ENCODE peak calls at places on chromosomes 5 and 9, in nine cellular contexts. T, X, C, Y, M, A, V, B and R are unnamed samples.

GRCh38 chr5:172443441-172444109 is 10.8 kb downstream of the SH3PXD2B start:
- DNase-seq in B (no peak), A (no peak), T (peak; percentile 69), V (peak; percentile 17), C (peak; percentile 85), Y (no peak), M (peak; percentile 60), X (no peak), R (peak; percentile 84)

GRCh38 chr5:59790399-59791130 is 103.0 kb downstream of the PDE4D start:
- DNase-seq in A (no peak), B (no peak), Y (no peak), C (no peak), T (no peak), V (no peak), X (no peak), M (no peak), R (no peak)

GRCh38 chr5:83654427-83654994 is 66.1 kb downstream of the HAPLN1 start:
- DNase-seq in Y (no peak), T (no peak), A (no peak), V (no peak), B (no peak), C (no peak), M (no peak), X (no peak), R (no peak)

GRCh38 chr9:74577956-74578355 is 80.8 kb downstream of the RORB start:
- DNase-seq in X (no peak), Y (no peak), T (no peak), C (no peak), V (no peak), M (no peak), B (no peak), A (no peak), R (no peak)

GRCh38 chr9:127450170-127450830 is 906 bp downstream of the RPL12 start:
- DNase-seq in B (peak; percentile 11), M (no peak), A (no peak), V (no peak), C (no peak), X (no peak), Y (no peak), T (no peak), R (no peak)

GRCh38 chr5:180085837-180086236 is 14.3 kb upstream of the RNF130 start:
- DNase-seq in V (no peak), B (no peak), Y (no peak), A (no peak), M (no peak), T (no peak), X (no peak), C (no peak), R (no peak)

GRCh38 chr5:132679717-132680380 is 6.1 kb downstream of the IL4 start:
- DNase-seq in C (no peak), T (no peak), A (no peak), M (no peak), V (no peak), X (no peak), B (no peak), Y (no peak), R (no peak)

GRCh38 chr5:89417990-89418820 is 535.2 kb upstream of the MEF2C start:
- DNase-seq in V (no peak), C (no peak), X (no peak), Y (no peak), T (no peak), M (no peak), A (no peak), B (no peak), R (no peak)

GRCh38 chr9:95552814-95553546 is 36.2 kb upstream of the PTCH1 start:
- DNase-seq in Y (no peak), X (no peak), M (no peak), T (no peak), A (no peak), C (peak; percentile 49), V (peak; percentile 14), B (no peak), R (no peak)

GRCh38 chr5:93008502-93009167 is 572.4 kb downstream of the NR2F1-AS1 start:
- DNase-seq in M (no peak), B (no peak), V (no peak), X (no peak), C (no peak), T (no peak), A (no peak), Y (no peak), R (no peak)

GRCh38 chr5:55636711-55637110 is 75.4 kb downstream of the SLC38A9 start:
- DNase-seq in A (no peak), Y (no peak), X (no peak), M (peak; percentile 12), T (no peak), B (no peak), V (no peak), C (peak; percentile 68), R (no peak)

GRCh38 chr5:111680737-111681413 is 76.1 kb downstream of the NREP start:
- DNase-seq in B (no peak), X (peak; percentile 86), A (no peak), M (peak; percentile 82), T (no peak), C (peak; percentile 81), Y (no peak), V (no peak), R (no peak)

GRCh38 chr5:1161832-1162229 is 39.6 kb upstream of the SLC6A19 start:
- DNase-seq in X (no peak), C (no peak), A (peak; percentile 83), V (no peak), B (no peak), T (no peak), M (peak; percentile 89), Y (no peak), R (no peak)

GRCh38 chr9:13942695-13943094 is 371.2 kb downstream of the NFIB start:
- DNase-seq in T (peak; percentile 3), C (no peak), X (no peak), Y (no peak), B (no peak), A (no peak), M (no peak), V (no peak), R (no peak)

GRCh38 chr5:75465480-75465879 is 45.9 kb downstream of the CERT1 start:
- DNase-seq in V (no peak), M (no peak), B (no peak), Y (no peak), C (no peak), T (no peak), A (no peak), X (peak; percentile 83), R (no peak)

GRCh38 chr9:135554718-135555117 is 6.8 kb upstream of the PAEP start:
- DNase-seq in Y (no peak), T (no peak), M (no peak), A (no peak), X (no peak), V (no peak), B (no peak), C (no peak), R (no peak)

GRCh38 chr5:81164936-81165335 is 68.2 kb upstream of the CKMT2 start:
- DNase-seq in T (no peak), C (peak; percentile 49), V (no peak), Y (no peak), A (no peak), B (no peak), X (no peak), M (no peak), R (no peak)

GRCh38 chr5:35317586-35317985 is 87.3 kb upstream of the PRLR start:
- DNase-seq in A (no peak), Y (no peak), M (no peak), T (no peak), X (no peak), B (no peak), V (no peak), C (no peak), R (no peak)

GRCh38 chr5:142808778-142809606 is 38.8 kb downstream of the ARHGAP26 start:
- DNase-seq in T (no peak), A (no peak), X (no peak), B (no peak), C (no peak), Y (no peak), M (no peak), V (no peak), R (peak; percentile 89)

GRCh38 chr5:59218424-59219045 is 635.7 kb downstream of the RAB3C start:
- DNase-seq in V (no peak), T (no peak), M (no peak), A (no peak), C (no peak), B (no peak), Y (no peak), X (peak; percentile 5), R (no peak)

GRCh38 chr5:7664208-7664607 is 186.7 kb downstream of the CFAP90 start:
- DNase-seq in C (no peak), V (no peak), X (no peak), B (no peak), T (no peak), Y (no peak), M (no peak), A (no peak), R (no peak)